ENCODE peak calls at places on chromosomes 4 and X, in nine cellular contexts. A is activated T-helper 1 cell treated with anti-CD3 and anti-CD28 coated beads, Interleukin-12 subunit alpha, Interleukin-12 subunit beta, Interleukin-2, Interleukin-4 antibody, amounts not matched to agents 30 ng/mL and 10 ng/mL and 1 ng/mL, durations not matched to agents 14 hours and 24 hours and 36 hours; V is NCI-H2029 treated with DMSO at 0.1 percent for 48 hours; X is stimulated activated CD8-positive, alpha-beta memory T cell treated with anti-CD3 and anti-CD28 coated beads, Interleukin-4, amount 100 ng/mL, for 24 hours; P is effector memory CD4-positive, alpha-beta T cell; F is amniotic stem cell; E is CD4-positive, CD25-positive, alpha-beta regulatory T cell; S is left cardiac atrium; D is activated T-cell treated with anti-CD3 and anti-CD28 coated beads, Interleukin-2, amount 50 U/mL, for 48 hours. C is an unnamed sample.

GRCh38 chr4:1506956-1507721 is 100.9 kb upstream of the NKX1-1 start:
- DNase-seq in A (no peak), V (no peak), X (no peak), P (no peak), F (no peak), E (no peak), S (no peak), D (no peak), C (no peak)

GRCh38 chr4:72243641-72244040 is 211.8 kb downstream of the NPFFR2 start:
- DNase-seq in A (no peak), V (no peak), X (no peak), P (no peak), F (no peak), E (no peak), S (no peak), D (no peak), C (no peak)

GRCh38 chrX:27008486-27008885 is 454.7 kb downstream of the PPP4R3C start:
- DNase-seq in A (no peak), V (no peak), X (no peak), P (no peak), F (no peak), E (no peak), S (no peak), D (no peak), C (no peak)

GRCh38 chr4:76526585-76526990 is 91.6 kb downstream of the SHROOM3 start:
- DNase-seq in A (no peak), V (peak), X (no peak), P (no peak), F (no peak), E (no peak), S (no peak), D (no peak), C (no peak)

GRCh38 chr4:87506974-87507701 is 22.0 kb downstream of the SPARCL1 start:
- DNase-seq in A (no peak), V (no peak), X (no peak), P (no peak), F (peak), E (no peak), S (no peak), D (no peak), C (peak)

GRCh38 chrX:265502-265901 is 15.7 kb upstream of the PLCXD1 start:
- DNase-seq in A (no peak), V (no peak), X (no peak), P (no peak), F (no peak), E (no peak), S (no peak), D (no peak), C (no peak)

GRCh38 chrX:107823456-107823855 is 2.2 kb upstream of the MID2 start:
- DNase-seq in A (no peak), V (no peak), X (no peak), P (no peak), F (peak), E (no peak), S (no peak), D (no peak), C (no peak)

GRCh38 chrX:132568291-132568690 is 79.5 kb upstream of the MBNL3 start:
- DNase-seq in A (no peak), V (no peak), X (no peak), P (no peak), F (no peak), E (no peak), S (no peak), D (no peak), C (no peak)

GRCh38 chrX:44908198-44908597 is 35.2 kb downstream of the KDM6A start:
- DNase-seq in A (no peak), V (no peak), X (no peak), P (no peak), F (no peak), E (no peak), S (no peak), D (no peak), C (no peak)

GRCh38 chrX:30735839-30736238 is 82.6 kb downstream of the GK start:
- DNase-seq in A (peak), V (peak), X (peak), P (peak), F (no peak), E (peak), S (peak), D (peak), C (no peak)

GRCh38 chr4:171588146-171588545 is 225.1 kb upstream of the GALNTL6 start:
- DNase-seq in A (no peak), V (no peak), X (no peak), P (no peak), F (no peak), E (no peak), S (no peak), D (no peak), C (no peak)